ENCODE peak calls at places on chromosomes 7 and 10, in six cellular contexts. J, T, D, C, K and R are unnamed samples.

GRCh38 chr7:151185762-151186639 is 1.0 kb downstream of the ASB10 start:
- DNase-seq in J (no peak), T (no peak), D (no peak), C (no peak), K (no peak), R (no peak)

GRCh38 chr10:97771055-97771811 is 566 bp downstream of the SFRP5 start:
- DNase-seq in J (peak; percentile 82), T (no peak), D (no peak), C (no peak), K (peak; percentile 34), R (peak; percentile 49)

GRCh38 chr7:42222119-42222518 is 14.9 kb downstream of the GLI3 start:
- DNase-seq in J (peak; percentile 51), T (no peak), D (no peak), C (no peak), K (no peak), R (no peak)

GRCh38 chr10:71831646-71832552 is 19.2 kb downstream of the PSAP start:
- DNase-seq in J (no peak), T (no peak), D (no peak), C (no peak), K (peak; percentile 49), R (no peak)

GRCh38 chr7:151018421-151019129 is 5.7 kb downstream of the ATG9B start:
- DNase-seq in J (peak; percentile 66), T (peak; percentile 54), D (no peak), C (no peak), K (peak; percentile 44), R (no peak)

GRCh38 chr7:55016746-55017090 is 2.1 kb upstream of the EGFR start:
- DNase-seq in J (no peak), T (no peak), D (no peak), C (no peak), K (no peak), R (no peak)

GRCh38 chr10:98516352-98516751 is 69.6 kb upstream of the HPS1 start:
- DNase-seq in J (no peak), T (no peak), D (no peak), C (no peak), K (no peak), R (no peak)

GRCh38 chr10:97573672-97574071 is 1.1 kb downstream of the ANKRD2 start:
- DNase-seq in J (no peak), T (no peak), D (no peak), C (no peak), K (no peak), R (no peak)

GRCh38 chr10:52967806-52968795 is 195.5 kb upstream of the MBL2 start:
- DNase-seq in J (no peak), T (no peak), D (no peak), C (peak; percentile 41), K (no peak), R (no peak)

GRCh38 chr7:99685129-99685758 is 5.4 kb upstream of the CYP3A5 start:
- DNase-seq in J (no peak), T (no peak), D (no peak), C (no peak), K (no peak), R (no peak)

GRCh38 chr7:87934699-87935372 is 785 bp downstream of the ADAM22 start:
- DNase-seq in J (peak; percentile 52), T (peak; percentile 10), D (no peak), C (no peak), K (peak; percentile 18), R (peak; percentile 49)

GRCh38 chr10:122277737-122278136 is 6.6 kb downstream of the BTBD16 start:
- DNase-seq in J (no peak), T (no peak), D (no peak), C (no peak), K (no peak), R (no peak)

GRCh38 chr10:122484276-122485060 is 23.1 kb downstream of the HTRA1 start:
- DNase-seq in J (no peak), T (no peak), D (no peak), C (no peak), K (no peak), R (no peak)

GRCh38 chr7:76336094-76336493 is 22.7 kb downstream of the YWHAG start:
- DNase-seq in J (no peak), T (no peak), D (no peak), C (no peak), K (no peak), R (no peak)

GRCh38 chr7:7565746-7566650 is 686 bp upstream of the MIOS start:
- DNase-seq in J (no peak), T (no peak), D (peak; percentile 33), C (peak; percentile 21), K (no peak), R (peak; percentile 15)

GRCh38 chr7:33186187-33186586 is 56.8 kb downstream of the BBS9 start:
- DNase-seq in J (peak; percentile 16), T (no peak), D (no peak), C (no peak), K (peak; percentile 83), R (no peak)
- H3K4me3 ChIP-seq in J (no peak overlapping the region), T (no peak overlapping the region), D (no peak overlapping the region), C (no peak overlapping the region), K (no peak overlapping the region), R (no peak overlapping the region)

DNA sequence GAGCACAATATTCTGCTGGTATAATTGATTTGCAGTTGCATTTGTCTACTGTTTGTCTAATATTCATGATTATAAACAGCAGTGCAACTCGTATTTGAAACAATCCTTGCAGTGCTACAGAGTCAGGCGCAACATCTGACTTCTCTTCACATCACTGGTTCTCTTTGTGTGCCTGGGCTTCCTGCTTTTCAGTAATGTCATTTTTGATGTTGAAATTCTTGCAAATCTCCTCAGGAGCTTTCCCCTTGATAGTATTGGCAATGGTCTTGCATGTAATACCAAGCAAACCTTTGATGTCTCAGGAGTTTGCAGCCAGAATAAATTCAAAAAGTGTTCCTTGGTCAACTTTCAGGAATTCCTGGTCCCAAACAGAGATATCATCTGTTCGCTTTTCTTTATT is 20.2 kb downstream of the HPS6 start:
- DNase-seq in J (no peak), T (no peak), D (no peak), C (no peak), K (no peak), R (no peak)
- H3K4me3 ChIP-seq in J (no peak overlapping the region), T (no peak overlapping the region), D (no peak overlapping the region), C (no peak overlapping the region), K (no peak overlapping the region), R (no peak overlapping the region)

DNA sequence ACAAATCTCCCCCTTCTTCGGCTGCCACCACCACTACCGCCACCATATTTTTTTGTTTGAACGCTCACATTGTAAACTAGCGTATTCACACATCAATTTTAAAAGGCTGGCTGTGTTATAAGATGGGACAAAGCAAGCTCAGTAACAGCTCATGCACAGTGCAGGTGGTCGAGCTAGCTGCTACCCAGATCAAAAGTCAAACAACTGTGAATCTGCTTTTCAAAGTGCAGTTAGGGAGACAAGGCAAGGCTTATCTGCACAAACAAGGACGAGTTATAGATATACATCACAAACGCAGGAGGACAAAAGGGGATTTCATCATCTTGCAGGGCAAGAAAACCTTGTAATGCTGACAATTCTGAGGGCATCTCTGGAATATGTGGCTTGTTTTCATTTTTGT is 231.6 kb downstream of the VTI1A start:
- DNase-seq in J (no peak), T (no peak), D (no peak), C (peak; percentile 94), K (no peak), R (no peak)
- H3K4me3 ChIP-seq in J (no peak overlapping the region), T (no peak overlapping the region), D (no peak overlapping the region), C (no peak overlapping the region), K (no peak overlapping the region), R (no peak overlapping the region)

GRCh38 chr7:36652431-36652830 is 71.9 kb downstream of the AOAH start:
- DNase-seq in J (no peak), T (no peak), D (no peak), C (no peak), K (no peak), R (no peak)

GRCh38 chr7:36653011-36653670 is 71.2 kb downstream of the AOAH start:
- DNase-seq in J (no peak), T (no peak), D (no peak), C (no peak), K (peak; percentile 73), R (no peak)

GRCh38 chr7:36650313-36650712 is 74.0 kb downstream of the AOAH start:
- DNase-seq in J (no peak), T (no peak), D (no peak), C (no peak), K (no peak), R (no peak)

GRCh38 chr7:36651404-36651803 is 72.9 kb downstream of the AOAH start:
- DNase-seq in J (no peak), T (no peak), D (no peak), C (no peak), K (peak; percentile 90), R (no peak)

GRCh38 chr7:36650766-36651310 is 73.5 kb downstream of the AOAH start:
- DNase-seq in J (no peak), T (no peak), D (no peak), C (no peak), K (peak; percentile 11), R (no peak)
- H3K4me3 ChIP-seq in J (no peak overlapping the region), T (no peak overlapping the region), D (no peak overlapping the region), C (no peak overlapping the region), K (no peak overlapping the region), R (no peak overlapping the region)

DNA sequence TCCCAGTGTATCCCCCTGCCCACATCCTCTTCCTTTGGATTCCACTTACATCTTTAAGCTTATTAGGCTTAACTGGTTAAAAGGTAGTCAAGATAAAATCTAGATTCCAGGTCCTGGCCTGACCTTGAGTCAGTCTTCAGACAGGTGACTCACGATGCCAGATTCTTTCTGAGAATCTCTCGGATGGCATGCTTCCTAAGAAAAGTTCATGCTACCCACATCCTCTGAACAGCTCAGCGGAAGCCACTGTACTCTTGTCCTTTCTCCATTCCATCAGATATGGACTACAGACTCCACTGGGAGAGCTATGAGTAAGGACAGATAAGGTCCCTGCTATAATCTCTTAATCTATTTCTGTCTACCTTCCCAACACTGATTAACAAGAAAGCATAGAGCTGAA is 43.4 kb downstream of the DNMBP start:
- DNase-seq in J (no peak), T (no peak), D (peak; percentile 89), C (no peak), K (peak; percentile 69), R (peak; percentile 59)
- H3K4me3 ChIP-seq in J (no peak overlapping the region), T (no peak overlapping the region), D (no peak overlapping the region), C (no peak overlapping the region), K (no peak overlapping the region), R (no peak overlapping the region)